ENCODE peak calls at places on chromosomes 4 and X, in five cellular contexts. One of them, this sample, is unnamed.
A peak's percentile ranks its signal among the peaks of the same experiment; 100 is the strongest.

GRCh38 chrX:103730746-103731508 is 20.2 kb downstream of the TMEM31 start:
- DNase-seq in PC-9: no peak
- DNase-seq in kidney: no peak
- DNase-seq in fibroblast of lung: peak; percentile 94
- DNase-seq in HCT116: no peak
- DNase-seq in this sample: no peak

GRCh38 chrX:12991575-12991974 is 16.7 kb downstream of the TMSB4X start:
- DNase-seq in fibroblast of lung: no peak
- DNase-seq in HCT116: no peak
- DNase-seq in PC-9: no peak
- DNase-seq in kidney: no peak
- DNase-seq in this sample: no peak

GRCh38 chrX:30635630-30636029 is 17.6 kb upstream of the GK start:
- DNase-seq in kidney: no peak
- DNase-seq in PC-9: no peak
- DNase-seq in fibroblast of lung: peak; percentile 42
- DNase-seq in HCT116: no peak
- DNase-seq in this sample: no peak

GRCh38 chr4:73707918-73708577 is 32.3 kb upstream of the CXCL8 start:
- DNase-seq in fibroblast of lung: peak; percentile 91
- DNase-seq in HCT116: peak; percentile 42
- DNase-seq in PC-9: peak; percentile 52
- DNase-seq in kidney: no peak
- DNase-seq in this sample: peak; percentile 52

GRCh38 chrX:12955882-12956703 is 18.8 kb upstream of the TMSB4X start:
- DNase-seq in kidney: peak; percentile 77
- DNase-seq in fibroblast of lung: peak; percentile 81
- DNase-seq in PC-9: peak; percentile 37
- DNase-seq in HCT116: peak; percentile 46
- DNase-seq in this sample: no peak

GRCh38 chr4:116180056-116180690 is 905.2 kb downstream of the TRAM1L1 start:
- DNase-seq in kidney: no peak
- DNase-seq in HCT116: peak; percentile 10
- DNase-seq in PC-9: no peak
- DNase-seq in fibroblast of lung: peak; percentile 0
- DNase-seq in this sample: no peak

GRCh38 chr4:110196871-110197420 is 1.5 kb downstream of the ELOVL6 start:
- DNase-seq in kidney: no peak
- DNase-seq in PC-9: peak; percentile 33
- DNase-seq in fibroblast of lung: no peak
- DNase-seq in HCT116: no peak
- DNase-seq in this sample: peak; percentile 58

GRCh38 chr4:110055014-110055768 is 142.5 kb downstream of the EGF start:
- DNase-seq in fibroblast of lung: no peak
- DNase-seq in PC-9: no peak
- DNase-seq in HCT116: no peak
- DNase-seq in kidney: no peak
- DNase-seq in this sample: no peak

GRCh38 chr4:38173935-38174334 is 213.7 kb downstream of the PTTG2 start:
- DNase-seq in PC-9: no peak
- DNase-seq in HCT116: no peak
- DNase-seq in fibroblast of lung: no peak
- DNase-seq in kidney: no peak
- DNase-seq in this sample: no peak

GRCh38 chr4:184255361-184255760 is 37.7 kb upstream of the ENPP6 start:
- DNase-seq in PC-9: no peak
- DNase-seq in fibroblast of lung: no peak
- DNase-seq in HCT116: no peak
- DNase-seq in kidney: no peak
- DNase-seq in this sample: no peak

GRCh38 chrX:49627030-49627777 is 28.4 kb downstream of the GAGE1 start:
- DNase-seq in HCT116: peak; percentile 51
- DNase-seq in fibroblast of lung: no peak
- DNase-seq in PC-9: no peak
- DNase-seq in kidney: no peak
- DNase-seq in this sample: no peak

GRCh38 chrX:42715689-42716022 is 62.3 kb downstream of the PPP1R2C start:
- DNase-seq in fibroblast of lung: no peak
- DNase-seq in PC-9: no peak
- DNase-seq in HCT116: no peak
- DNase-seq in kidney: no peak
- DNase-seq in this sample: no peak

GRCh38 chr4:155758500-155759371 is at the start of gene GUCY1B1:
- DNase-seq in PC-9: peak; percentile 77
- DNase-seq in HCT116: no peak
- DNase-seq in kidney: peak; percentile 98
- DNase-seq in fibroblast of lung: peak; percentile 95
- DNase-seq in this sample: peak; percentile 87

GRCh38 chr4:105058177-105058812 is 88.4 kb upstream of the TET2 start:
- DNase-seq in fibroblast of lung: peak; percentile 36
- DNase-seq in PC-9: no peak
- DNase-seq in HCT116: peak; percentile 12
- DNase-seq in kidney: no peak
- DNase-seq in this sample: no peak

GRCh38 chr4:144703494-144703893 is 57.5 kb downstream of the HHIP start:
- DNase-seq in fibroblast of lung: no peak
- DNase-seq in PC-9: no peak
- DNase-seq in kidney: no peak
- DNase-seq in HCT116: no peak
- DNase-seq in this sample: no peak

GRCh38 chr4:189117426-189117825 is 823.2 kb upstream of the FRG1 start:
- DNase-seq in PC-9: no peak
- DNase-seq in fibroblast of lung: no peak
- DNase-seq in HCT116: no peak
- DNase-seq in kidney: no peak
- DNase-seq in this sample: no peak

GRCh38 chr4:2300431-2300861 is 38.5 kb upstream of the MXD4 start:
- DNase-seq in HCT116: no peak
- DNase-seq in fibroblast of lung: no peak
- DNase-seq in kidney: peak; percentile 63
- DNase-seq in PC-9: no peak
- DNase-seq in this sample: no peak

GRCh38 chr4:63123441-63123840 is 1285.8 kb downstream of the TECRL start:
- DNase-seq in fibroblast of lung: no peak
- DNase-seq in kidney: no peak
- DNase-seq in PC-9: no peak
- DNase-seq in HCT116: no peak
- DNase-seq in this sample: no peak

GRCh38 chr4:173014113-173014558 is 154.5 kb upstream of the GALNT7 start:
- DNase-seq in HCT116: no peak
- DNase-seq in kidney: no peak
- DNase-seq in fibroblast of lung: peak; percentile 73
- DNase-seq in PC-9: no peak
- DNase-seq in this sample: no peak

GRCh38 chrX:120672389-120672788 is 42.5 kb upstream of the C1GALT1C1 start:
- DNase-seq in kidney: peak; percentile 66
- DNase-seq in PC-9: peak; percentile 50
- DNase-seq in HCT116: peak; percentile 1
- DNase-seq in fibroblast of lung: peak; percentile 91
- DNase-seq in this sample: no peak

GRCh38 chr4:99811850-99812249 is 4.8 kb upstream of the DAPP1 start:
- DNase-seq in PC-9: no peak
- DNase-seq in fibroblast of lung: peak; percentile 43
- DNase-seq in HCT116: peak; percentile 33
- DNase-seq in kidney: no peak
- DNase-seq in this sample: peak; percentile 37

GRCh38 chr4:149700272-149700671 is 115.4 kb downstream of the IQCM start:
- DNase-seq in fibroblast of lung: no peak
- DNase-seq in HCT116: no peak
- DNase-seq in kidney: no peak
- DNase-seq in PC-9: no peak
- DNase-seq in this sample: no peak

GRCh38 chr4:147057631-147057980 is 111.9 kb upstream of the TTC29 start:
- DNase-seq in HCT116: no peak
- DNase-seq in kidney: no peak
- DNase-seq in PC-9: no peak
- DNase-seq in fibroblast of lung: peak; percentile 66
- DNase-seq in this sample: no peak

GRCh38 chrX:42751573-42751972 is 26.4 kb downstream of the PPP1R2C start:
- DNase-seq in fibroblast of lung: no peak
- DNase-seq in kidney: no peak
- DNase-seq in HCT116: no peak
- DNase-seq in PC-9: no peak
- DNase-seq in this sample: no peak

GRCh38 chrX:2710496-2710895 is 19.4 kb downstream of the CD99 start:
- DNase-seq in fibroblast of lung: no peak
- DNase-seq in HCT116: no peak
- DNase-seq in PC-9: peak; percentile 33
- DNase-seq in kidney: no peak
- DNase-seq in this sample: peak; percentile 21

GRCh38 chr4:125368684-125369083 is 53.9 kb downstream of the FAT4 start:
- DNase-seq in HCT116: no peak
- DNase-seq in PC-9: no peak
- DNase-seq in kidney: no peak
- DNase-seq in fibroblast of lung: peak; percentile 92
- DNase-seq in this sample: no peak

GRCh38 chr4:17763352-17763890 is 18.0 kb downstream of the FAM184B start:
- DNase-seq in fibroblast of lung: no peak
- DNase-seq in HCT116: no peak
- DNase-seq in kidney: no peak
- DNase-seq in PC-9: no peak
- DNase-seq in this sample: no peak

GRCh38 chrX:123230798-123231197 is 46.7 kb downstream of the GRIA3 start:
- DNase-seq in HCT116: no peak
- DNase-seq in kidney: no peak
- DNase-seq in fibroblast of lung: no peak
- DNase-seq in PC-9: no peak
- DNase-seq in this sample: no peak

GRCh38 chr4:38109896-38110295 is 149.7 kb downstream of the PTTG2 start:
- DNase-seq in PC-9: peak; percentile 22
- DNase-seq in fibroblast of lung: no peak
- DNase-seq in HCT116: no peak
- DNase-seq in kidney: no peak
- DNase-seq in this sample: no peak

GRCh38 chr4:22970665-22971064 is 277.9 kb downstream of the GBA3 start:
- DNase-seq in kidney: no peak
- DNase-seq in PC-9: no peak
- DNase-seq in HCT116: no peak
- DNase-seq in fibroblast of lung: no peak
- DNase-seq in this sample: no peak

GRCh38 chr4:166324321-166324720 is 451.3 kb downstream of the TLL1 start:
- DNase-seq in PC-9: peak; percentile 14
- DNase-seq in kidney: no peak
- DNase-seq in fibroblast of lung: peak; percentile 6
- DNase-seq in HCT116: peak; percentile 37
- DNase-seq in this sample: peak; percentile 50

GRCh38 chr4:73721419-73721818 is 18.9 kb upstream of the CXCL8 start:
- DNase-seq in HCT116: no peak
- DNase-seq in fibroblast of lung: peak; percentile 93
- DNase-seq in PC-9: no peak
- DNase-seq in kidney: no peak
- DNase-seq in this sample: no peak

GRCh38 chr4:26021417-26022345 is 107.7 kb downstream of the SMIM20 start:
- DNase-seq in PC-9: peak; percentile 28
- DNase-seq in fibroblast of lung: peak; percentile 32
- DNase-seq in kidney: no peak
- DNase-seq in HCT116: no peak
- DNase-seq in this sample: no peak

GRCh38 chr4:24369630-24370029 is 214.7 kb downstream of the DHX15 start:
- DNase-seq in kidney: no peak
- DNase-seq in fibroblast of lung: no peak
- DNase-seq in HCT116: no peak
- DNase-seq in PC-9: no peak
- DNase-seq in this sample: no peak

GRCh38 chr4:40721730-40722171 is 28.0 kb upstream of the NSUN7 start:
- DNase-seq in fibroblast of lung: no peak
- DNase-seq in HCT116: no peak
- DNase-seq in PC-9: no peak
- DNase-seq in kidney: no peak
- DNase-seq in this sample: no peak

GRCh38 chrX:36856849-36857248 is 151.3 kb upstream of the FAM47C start:
- DNase-seq in kidney: no peak
- DNase-seq in HCT116: no peak
- DNase-seq in PC-9: no peak
- DNase-seq in fibroblast of lung: peak; percentile 23
- DNase-seq in this sample: no peak

GRCh38 chr4:30720656-30721352 is 635 bp downstream of the PCDH7 start:
- DNase-seq in PC-9: peak; percentile 41
- DNase-seq in fibroblast of lung: peak; percentile 69
- DNase-seq in HCT116: no peak
- DNase-seq in kidney: peak; percentile 75
- DNase-seq in this sample: no peak
- H3K4me1 ChIP-seq in PC-9: peaks cover 19% of the 10 kb centered on the region
- H3K4me1 ChIP-seq in fibroblast of lung: no peaks in the 10 kb centered on the region
- H3K4me1 ChIP-seq in HCT116: peaks cover 17% of the 10 kb centered on the region
- H3K4me1 ChIP-seq in kidney: peaks cover 6% of the 10 kb centered on the region
- H3K4me1 ChIP-seq in this sample: no peaks in the 10 kb centered on the region

GRCh38 chr4:74961230-74961629 is 28.3 kb downstream of the PARM1 start:
- DNase-seq in fibroblast of lung: no peak
- DNase-seq in PC-9: no peak
- DNase-seq in HCT116: no peak
- DNase-seq in kidney: no peak
- DNase-seq in this sample: no peak
- H3K4me1 ChIP-seq in fibroblast of lung: no peaks in the 10 kb centered on the region
- H3K4me1 ChIP-seq in PC-9: no peaks in the 10 kb centered on the region
- H3K4me1 ChIP-seq in HCT116: no peaks in the 10 kb centered on the region
- H3K4me1 ChIP-seq in kidney: no peaks in the 10 kb centered on the region
- H3K4me1 ChIP-seq in this sample: no peaks in the 10 kb centered on the region

DNA sequence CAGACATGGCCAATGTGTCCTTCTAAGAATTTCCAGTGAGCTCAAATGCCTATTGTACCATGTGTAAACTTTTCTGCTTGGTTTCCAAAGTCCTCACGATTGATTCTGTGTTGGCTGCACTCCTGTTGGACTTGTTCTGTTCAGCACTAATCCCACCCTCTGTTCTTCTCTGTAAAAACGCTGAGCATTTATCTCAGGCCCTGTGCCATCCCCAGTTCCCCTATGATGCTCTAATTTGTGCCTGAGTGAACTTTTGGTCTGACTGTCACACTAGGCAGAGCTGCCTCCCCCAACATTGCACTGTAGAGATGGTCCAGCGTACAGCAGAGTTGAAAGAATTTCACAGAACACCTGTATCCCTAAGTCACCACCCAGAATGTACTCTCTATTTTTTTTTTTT is 76.1 kb upstream of the STS start:
- DNase-seq in kidney: no peak
- DNase-seq in PC-9: no peak
- DNase-seq in HCT116: no peak
- DNase-seq in fibroblast of lung: no peak
- DNase-seq in this sample: no peak
- H3K4me1 ChIP-seq in kidney: no peaks in the 10 kb centered on the region
- H3K4me1 ChIP-seq in PC-9: no peaks in the 10 kb centered on the region
- H3K4me1 ChIP-seq in HCT116: no peaks in the 10 kb centered on the region
- H3K4me1 ChIP-seq in fibroblast of lung: no peaks in the 10 kb centered on the region
- H3K4me1 ChIP-seq in this sample: no peaks in the 10 kb centered on the region

DNA sequence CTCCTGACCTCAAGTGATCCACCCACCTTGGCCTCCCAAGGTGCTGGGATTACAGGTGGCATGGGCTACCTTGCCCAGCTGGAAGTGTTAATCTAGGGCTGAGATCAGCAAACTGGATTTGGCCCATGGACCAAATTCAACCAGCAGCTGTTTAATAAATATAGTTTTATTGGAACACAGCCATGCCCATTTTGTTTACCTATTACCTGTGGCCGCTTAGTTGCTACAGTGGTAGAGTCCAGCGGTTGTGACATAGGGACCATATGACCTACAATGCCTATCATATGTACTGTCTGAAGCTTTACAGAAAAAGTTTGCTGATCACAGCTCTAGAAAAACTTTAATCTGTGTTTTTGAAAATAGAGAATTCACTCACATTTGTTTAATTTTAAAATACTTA is 17.2 kb upstream of the PDHA1 start:
- DNase-seq in PC-9: no peak
- DNase-seq in HCT116: no peak
- DNase-seq in fibroblast of lung: no peak
- DNase-seq in kidney: no peak
- DNase-seq in this sample: no peak
- H3K4me1 ChIP-seq in PC-9: no peaks in the 10 kb centered on the region
- H3K4me1 ChIP-seq in HCT116: no peaks in the 10 kb centered on the region
- H3K4me1 ChIP-seq in fibroblast of lung: no peaks in the 10 kb centered on the region
- H3K4me1 ChIP-seq in kidney: no peaks in the 10 kb centered on the region
- H3K4me1 ChIP-seq in this sample: no peaks in the 10 kb centered on the region